ENCODE peak calls at places on chromosomes 6 and 20, in five cellular contexts. J, P, Q, V and B are unnamed samples.

GRCh38 chr20:17620371-17621228 is 50.7 kb downstream of the DSTN start:
- DNase-seq in J (no peak), P (no peak), Q (peak), V (peak), B (peak)

GRCh38 chr6:34616230-34616591 is 60.1 kb upstream of the SPDEF start:
- DNase-seq in J (no peak), P (no peak), Q (no peak), V (no peak), B (no peak)

GRCh38 chr6:168002812-168003211 is 5.3 kb downstream of the KIF25 start:
- DNase-seq in J (no peak), P (no peak), Q (no peak), V (no peak), B (no peak)

GRCh38 chr20:1622450-1622849 is 2.6 kb upstream of the SIRPB1 start:
- DNase-seq in J (no peak), P (no peak), Q (no peak), V (no peak), B (no peak)

GRCh38 chr6:131054392-131055250 is 8.4 kb downstream of the EPB41L2 start:
- DNase-seq in J (no peak), P (no peak), Q (no peak), V (no peak), B (no peak)

GRCh38 chr6:3455121-3455489 is 1.7 kb downstream of the SLC22A23 start:
- DNase-seq in J (peak), P (no peak), Q (no peak), V (no peak), B (no peak)

GRCh38 chr6:125066964-125067363 is 86.6 kb upstream of the TPD52L1 start:
- DNase-seq in J (peak), P (no peak), Q (no peak), V (no peak), B (no peak)

GRCh38 chr6:158808918-158809678 is 10.1 kb downstream of the EZR start:
- DNase-seq in J (no peak), P (no peak), Q (no peak), V (no peak), B (no peak)

DNA sequence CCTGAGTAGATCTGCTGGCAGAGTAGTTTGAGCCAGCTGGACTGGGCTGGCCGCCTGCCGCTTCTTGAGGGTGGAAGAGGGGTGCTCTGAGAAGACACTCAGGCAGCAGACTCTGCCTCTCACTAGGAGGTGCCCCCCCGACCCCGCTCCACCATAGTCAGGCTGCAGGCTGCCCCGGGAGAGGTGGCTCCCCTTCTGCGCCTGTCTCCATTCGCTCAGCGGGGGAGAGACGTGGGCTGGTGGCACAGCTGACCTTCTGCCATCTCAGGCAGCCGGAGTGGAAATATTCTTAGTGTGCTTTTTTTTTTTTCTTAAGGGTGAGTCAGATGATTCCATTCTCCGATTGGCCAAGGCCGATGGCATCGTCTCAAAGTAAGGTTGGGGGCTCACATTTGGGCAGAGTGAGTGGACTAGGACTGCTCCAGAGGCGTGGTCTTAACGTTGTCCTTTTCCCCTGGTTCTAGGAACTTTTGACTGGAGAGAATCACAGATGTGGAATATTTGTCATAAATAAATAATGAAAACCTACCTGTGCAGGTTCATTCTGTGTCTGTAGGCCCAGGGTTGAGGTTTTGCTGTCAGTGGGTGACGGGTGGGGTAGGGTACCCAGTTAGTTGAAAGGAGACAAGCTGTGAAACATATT is 1.2 kb downstream of the RPS21 start:
- DNase-seq in J (no peak), P (no peak), Q (no peak), V (no peak), B (no peak)
- H3K4me3 ChIP-seq in J (peak), P (peak), Q (peak), V (peak), B (no peak)

GRCh38 chr6:46845126-46845525 is 51.9 kb downstream of the MEP1A start:
- DNase-seq in J (no peak), P (no peak), Q (no peak), V (no peak), B (no peak)

GRCh38 chr6:46849361-46849690 is 56.1 kb downstream of the MEP1A start:
- DNase-seq in J (no peak), P (no peak), Q (no peak), V (no peak), B (no peak)

GRCh38 chr6:46850781-46851180 is 57.6 kb downstream of the MEP1A start:
- DNase-seq in J (no peak), P (no peak), Q (no peak), V (no peak), B (no peak)

GRCh38 chr6:46848684-46849360 is 55.6 kb downstream of the MEP1A start:
- DNase-seq in J (peak), P (peak), Q (peak), V (peak), B (peak)
- H3K4me3 ChIP-seq in J (no peak), P (no peak), Q (no peak), V (no peak), B (no peak)

DNA sequence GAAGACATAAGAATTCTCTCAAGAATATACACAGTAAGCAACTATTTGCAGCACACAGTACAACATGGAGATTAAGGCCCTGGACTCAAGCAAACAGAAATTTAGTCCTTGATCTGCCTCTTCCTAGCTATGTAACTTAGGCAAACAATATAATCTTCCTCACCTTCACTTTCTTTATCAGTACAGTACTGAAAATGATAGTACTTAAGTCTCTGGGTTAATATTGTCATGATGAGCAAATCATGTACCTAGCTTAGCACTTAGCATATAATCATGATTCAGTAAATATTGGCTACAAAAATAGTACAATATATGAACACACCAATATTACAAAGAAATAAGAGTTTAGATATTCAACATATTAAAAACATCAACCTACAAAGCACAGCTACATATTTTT is 320.5 kb downstream of the HACE1 start:
- DNase-seq in J (no peak), P (no peak), Q (no peak), V (no peak), B (no peak)
- H3K4me3 ChIP-seq in J (no peak), P (no peak), Q (no peak), V (no peak), B (no peak)

GRCh38 chr6:149924933-149925252 is 2.0 kb upstream of the RAET1G start:
- DNase-seq in J (no peak), P (no peak), Q (no peak), V (no peak), B (peak)

GRCh38 chr6:149925974-149926777 is 3.3 kb upstream of the RAET1G start:
- DNase-seq in J (peak), P (peak), Q (peak), V (peak), B (peak)

GRCh38 chr6:149923327-149923986 is 536 bp upstream of the RAET1G start:
- DNase-seq in J (no peak), P (no peak), Q (no peak), V (peak), B (peak)

GRCh38 chr6:149924206-149924932 is 1.4 kb upstream of the RAET1G start:
- DNase-seq in J (no peak), P (no peak), Q (no peak), V (peak), B (peak)

GRCh38 chr6:149925253-149925973 is 2.5 kb upstream of the RAET1G start:
- DNase-seq in J (no peak), P (no peak), Q (no peak), V (peak), B (no peak)
- H3K4me3 ChIP-seq in J (peak), P (peak), Q (peak), V (peak), B (peak)

DNA sequence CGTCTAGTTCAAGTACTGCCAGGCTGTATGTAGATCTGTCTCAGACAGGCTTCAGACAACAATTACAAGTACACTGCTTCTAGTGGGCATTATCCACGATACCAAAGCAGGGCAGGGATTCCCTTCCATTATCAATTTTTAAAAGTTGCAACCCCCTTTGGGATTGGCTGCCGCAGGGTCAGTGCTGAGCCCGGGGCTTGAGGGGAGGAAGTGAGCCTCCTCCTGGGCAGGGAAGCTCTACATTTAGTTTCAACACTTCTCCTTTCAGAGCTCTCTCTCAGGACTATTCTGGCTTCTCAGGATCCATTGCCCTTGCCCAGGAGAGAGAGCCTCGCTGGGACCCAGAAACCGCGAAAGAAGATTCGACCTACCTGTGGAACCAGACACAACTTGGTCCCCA is 1.5 kb downstream of the HTR1B start:
- DNase-seq in J (no peak), P (no peak), Q (no peak), V (no peak), B (no peak)
- H3K4me3 ChIP-seq in J (no peak), P (peak), Q (no peak), V (no peak), B (peak)